ENCODE peak calls at places on chromosomes 4 and X, in ten cellular contexts. M is NCI-H1694 treated with DMSO at 0.1 percent for 48 hours; F is AG09309; H is mammary epithelial cell; Z is activated T-helper 1 cell treated with Interleukin-2 at 50 U/mL for 16 hours; I is activated CD8-positive, alpha-beta T cell treated with anti-CD3 and anti-CD28 coated beads, Interleukin-2, amount 10 ng/mL, durations not matched to agents 7 days and 5 days; B is HT1080; Q is stimulated activated CD8-positive, alpha-beta memory T cell treated with anti-CD3 and anti-CD28 coated beads, Interleukin-2, amount 100 ng/mL, for 1 hour; X is stimulated activated CD4-positive, alpha-beta T cell treated with anti-CD3 and anti-CD28 coated beads, TNF-alpha, amount 100 ng/mL, for 1 hour; O is HTR-8/SVneo. P is an unnamed sample.

GRCh38 chr4:148152868-148153630 is 289.2 kb downstream of the NR3C2 start:
- DNase-seq in Z (no peak), F (no peak), M (no peak), Q (no peak), O (no peak), H (no peak), B (no peak), X (no peak), I (no peak), P (no peak)

GRCh38 chrX:14497184-14497666 is 32.1 kb upstream of the GLRA2 start:
- DNase-seq in X (no peak), I (peak; percentile 23), F (no peak), Z (no peak), H (no peak), B (peak; percentile 3), O (no peak), M (no peak), Q (no peak), P (peak; percentile 27)

GRCh38 chrX:12065251-12065650 is 73.0 kb upstream of the FRMPD4 start:
- DNase-seq in Q (no peak), Z (no peak), O (no peak), B (peak; percentile 36), M (no peak), I (no peak), F (no peak), X (no peak), H (peak; percentile 62), P (peak; percentile 48)

GRCh38 chrX:106862972-106863688 is 40.0 kb downstream of the RIPPLY1 start:
- DNase-seq in Q (no peak), H (peak; percentile 24), X (no peak), I (peak; percentile 22), O (no peak), B (peak; percentile 15), M (peak; percentile 2), F (no peak), Z (no peak), P (peak; percentile 40)

GRCh38 chrX:136766785-136767103 is 14.0 kb downstream of the ARHGEF6 start:
- DNase-seq in Q (no peak), O (no peak), X (no peak), F (no peak), M (no peak), B (no peak), I (no peak), Z (no peak), H (no peak), P (no peak)

GRCh38 chr4:1057403-1057745 is 45.9 kb downstream of the FGFRL1 start:
- DNase-seq in M (no peak), H (no peak), Q (no peak), X (no peak), F (no peak), O (no peak), Z (no peak), B (no peak), I (no peak), P (no peak)

GRCh38 chr4:16757080-16757521 is 141.3 kb downstream of the LDB2 start:
- DNase-seq in M (no peak), O (peak; percentile 9), B (no peak), I (no peak), Z (no peak), F (no peak), X (no peak), H (no peak), Q (no peak), P (no peak)

GRCh38 chr4:13920901-13921300 is 293.4 kb upstream of the BOD1L1 start:
- DNase-seq in B (peak; percentile 100), H (peak; percentile 100), F (peak; percentile 99), Z (no peak), M (no peak), X (no peak), I (no peak), O (peak; percentile 77), Q (no peak), P (peak; percentile 100)

GRCh38 chr4:44722001-44722400 is 4.4 kb downstream of the GNPDA2 start:
- DNase-seq in Q (no peak), I (no peak), H (peak; percentile 76), B (no peak), O (no peak), M (no peak), X (no peak), Z (no peak), F (no peak), P (no peak)